ENCODE peak calls at places on chromosome 16, in five cellular contexts. I is body of pancreas, H is heart left ventricle, J is PC-9, K is left lung. D is an unnamed sample.
A peak's percentile ranks its signal among the peaks of the same experiment; 100 is the strongest.

GRCh38 chr16:11121909-11122692 is 133.9 kb downstream of the SOCS1 start:
- DNase-seq in K (no peak), J (no peak), H (no peak), I (no peak), D (no peak)

GRCh38 chr16:12120331-12120981 is 143.9 kb downstream of the SNX29 start:
- DNase-seq in K (no peak), H (no peak), J (no peak), I (no peak), D (no peak)

GRCh38 chr16:86668136-86668535 is 89.8 kb downstream of the FOXL1 start:
- DNase-seq in K (no peak), H (no peak), I (no peak), J (no peak), D (no peak)

GRCh38 chr16:3363793-3364192 is 8.1 kb downstream of the OR2C1 start:
- DNase-seq in K (no peak), H (no peak), I (no peak), J (no peak), D (no peak)

GRCh38 chr16:2474877-2475412 is at the start of gene TBC1D24:
- DNase-seq in J (peak; percentile 93), H (peak; percentile 95), I (peak; percentile 92), K (peak; percentile 88), D (no peak)

GRCh38 chr16:10743610-10744369 is at the start of gene NUBP1:
- DNase-seq in K (peak; percentile 99), J (peak; percentile 99), I (peak; percentile 100), H (peak; percentile 99), D (peak; percentile 94)

GRCh38 chr16:2692948-2693651 is 10.8 kb downstream of the KCTD5 start:
- DNase-seq in H (peak; percentile 57), J (no peak), K (no peak), I (no peak), D (peak; percentile 47)

GRCh38 chr16:47143329-47143676 is 442 bp downstream of the NETO2 start:
- DNase-seq in H (peak; percentile 76), I (peak; percentile 44), K (peak; percentile 57), J (peak; percentile 81), D (peak; percentile 66)

GRCh38 chr16:2990891-2991290 is 10.6 kb upstream of the PKMYT1 start:
- DNase-seq in J (peak; percentile 87), K (no peak), I (no peak), H (no peak), D (no peak)

GRCh38 chr16:84603115-84603816 is 14.6 kb downstream of the COTL1 start:
- DNase-seq in H (peak; percentile 85), I (peak; percentile 60), K (peak; percentile 89), J (peak; percentile 61), D (peak; percentile 90)

GRCh38 chr16:593807-594206 is 3.9 kb downstream of the RAB40C start:
- DNase-seq in K (no peak), J (no peak), H (no peak), I (no peak), D (no peak)

GRCh38 chr16:11497851-11498289 is 88.8 kb downstream of the LITAF start:
- DNase-seq in J (peak; percentile 65), I (no peak), K (no peak), H (no peak), D (no peak)

GRCh38 chr16:83762141-83763024 is 45.4 kb upstream of the HSBP1 start:
- DNase-seq in H (no peak), K (no peak), I (no peak), J (no peak), D (no peak)

GRCh38 chr16:70158261-70158939 is 15.2 kb upstream of the CLEC18C start:
- DNase-seq in H (no peak), J (no peak), K (no peak), I (no peak), D (no peak)

GRCh38 chr16:75247249-75247648 is 4.2 kb downstream of the BCAR1 start:
- DNase-seq in H (no peak), K (no peak), J (no peak), I (peak; percentile 20), D (no peak)
- H3K4me1 ChIP-seq in H (peaks cover 84% of the 10 kb centered on the region), K (peaks cover 87% of the 10 kb centered on the region), J (peaks cover 71% of the 10 kb centered on the region), I (peaks cover 85% of the 10 kb centered on the region), D (peaks cover 45% of the 10 kb centered on the region)

GRCh38 chr16:8814095-8814806 is 16.6 kb downstream of the PMM2 start:
- DNase-seq in J (no peak), H (no peak), K (no peak), I (no peak), D (no peak)

GRCh38 chr16:8819635-8820034 is 22.0 kb downstream of the PMM2 start:
- DNase-seq in I (no peak), J (no peak), H (no peak), K (no peak), D (no peak)

GRCh38 chr16:8812162-8812843 is 14.7 kb downstream of the PMM2 start:
- DNase-seq in J (no peak), I (no peak), H (no peak), K (no peak), D (no peak)

GRCh38 chr16:8818499-8819270 is 21.0 kb downstream of the PMM2 start:
- DNase-seq in I (no peak), J (no peak), H (no peak), K (no peak), D (no peak)

GRCh38 chr16:8816967-8817662 is 19.5 kb downstream of the PMM2 start:
- DNase-seq in K (no peak), J (no peak), I (no peak), H (no peak), D (no peak)
- TF ChIP-seq CTCF in K (no peak), J (no peak), I (no peak), H (no peak), D (no peak)

DNA sequence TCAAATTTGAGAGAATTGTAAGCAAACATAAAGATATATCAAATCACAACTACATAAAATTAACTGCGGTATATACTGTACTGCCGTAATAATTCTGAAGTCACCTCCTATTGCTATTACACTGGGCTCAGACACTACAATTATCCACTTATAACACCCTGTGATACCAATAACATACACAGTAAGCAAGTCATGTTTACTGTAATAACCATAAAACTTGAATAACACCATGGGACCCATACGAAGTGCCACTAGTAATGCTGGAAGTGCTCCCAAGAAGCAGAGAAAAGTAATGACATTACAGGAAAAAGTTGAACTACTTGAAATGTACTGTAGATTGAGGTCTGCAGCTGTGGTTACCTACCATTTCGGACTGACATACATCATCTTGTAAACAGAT is 24.0 kb downstream of the CMC2 start:
- DNase-seq in H (no peak), K (no peak), I (no peak), J (no peak), D (no peak)
- H3K4me1 ChIP-seq in H (peaks cover 2% of the 10 kb centered on the region), K (no peaks in the 10 kb centered on the region), I (peaks cover 7% of the 10 kb centered on the region), J (no peaks in the 10 kb centered on the region), D (peaks cover 3% of the 10 kb centered on the region)

GRCh38 chr16:65697516-65697915 is 575.7 kb upstream of the CDH11 start:
- DNase-seq in H (no peak), I (no peak), J (no peak), K (no peak), D (no peak)

GRCh38 chr16:65698943-65699342 is 577.1 kb upstream of the CDH11 start:
- DNase-seq in J (no peak), I (no peak), K (no peak), H (no peak), D (no peak)

GRCh38 chr16:65702707-65703402 is 581.0 kb upstream of the CDH11 start:
- DNase-seq in I (no peak), J (no peak), K (no peak), H (no peak), D (no peak)

GRCh38 chr16:65700599-65700998 is 578.7 kb upstream of the CDH11 start:
- DNase-seq in I (no peak), J (no peak), H (no peak), K (no peak), D (no peak)

GRCh38 chr16:65697061-65697460 is 575.2 kb upstream of the CDH11 start:
- DNase-seq in J (no peak), I (no peak), K (no peak), H (no peak), D (no peak)
- TF ChIP-seq CTCF in J (no peak), I (no peak), K (no peak), H (no peak), D (peak; percentile 19)

DNA sequence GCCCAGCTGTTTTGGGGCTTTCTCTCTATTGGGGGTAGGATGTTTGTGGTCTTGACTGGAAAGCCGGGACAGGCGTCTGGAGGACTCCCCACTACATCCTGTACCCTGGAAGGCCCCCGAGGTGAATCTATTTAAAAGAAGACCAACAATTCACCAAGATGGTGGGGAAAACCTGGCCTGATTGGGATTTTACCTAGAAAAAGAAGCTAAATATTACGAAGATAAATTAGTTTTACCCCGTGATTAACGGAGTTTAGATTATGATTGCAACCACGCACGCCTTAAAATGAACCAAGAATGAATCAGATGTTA is 779 bp upstream of the CCDC102A start:
- DNase-seq in K (no peak), J (no peak), H (no peak), I (no peak), D (no peak)
- H3K4me1 ChIP-seq in K (peaks cover 49% of the 10 kb centered on the region), J (no peaks in the 10 kb centered on the region), H (peaks cover 39% of the 10 kb centered on the region), I (peaks cover 21% of the 10 kb centered on the region), D (peaks cover 4% of the 10 kb centered on the region)

GRCh38 chr16:28492511-28492910 is 637 bp upstream of the CLN3 start:
- DNase-seq in J (no peak), I (no peak), H (no peak), K (no peak), D (no peak)

GRCh38 chr16:28495098-28495793 is 803 bp downstream of the APOBR start:
- DNase-seq in J (no peak), I (no peak), H (no peak), K (no peak), D (no peak)

GRCh38 chr16:28491970-28492474 is at the start of gene CLN3:
- DNase-seq in K (peak; percentile 95), H (peak; percentile 90), J (peak; percentile 95), I (peak; percentile 96), D (peak; percentile 90)

GRCh38 chr16:28494141-28494851 is at the start of gene APOBR:
- DNase-seq in H (peak; percentile 74), I (peak; percentile 27), J (no peak), K (peak; percentile 80), D (no peak)

GRCh38 chr16:28491080-28491969 is 549 bp downstream of the CLN3 start:
- DNase-seq in I (peak; percentile 55), H (peak; percentile 69), K (peak; percentile 63), J (peak; percentile 72), D (no peak)
- TF ChIP-seq CTCF in I (no peak), H (peak; percentile 54), K (peak; percentile 14), J (no peak), D (no peak)

GRCh38 chr16:67166035-67166882 is 1.7 kb downstream of the HSF4 start:
- DNase-seq in H (no peak), I (no peak), J (no peak), K (no peak), D (no peak)
- H3K4me1 ChIP-seq in H (peaks cover 65% of the 10 kb centered on the region), I (peaks cover 66% of the 10 kb centered on the region), J (peaks cover 17% of the 10 kb centered on the region), K (peaks cover 69% of the 10 kb centered on the region), D (peaks cover 10% of the 10 kb centered on the region)

GRCh38 chr16:67425046-67425445 is 5.9 kb upstream of the HSD11B2 start:
- DNase-seq in H (no peak), J (no peak), K (no peak), I (no peak), D (no peak)
- TF ChIP-seq CTCF in H (no peak), J (no peak), K (no peak), I (no peak), D (no peak)

D was measured in RWPE2.